ENCODE peak calls at places on chromosomes 4 and X, in ten cellular contexts. V, Y, D, N, X, A, S, O, C and W are unnamed samples.

GRCh38 chr4:189659302-189659701 is 281.4 kb upstream of the FRG1 start:
- DNase-seq in V (no peak), Y (no peak), D (no peak), N (no peak), X (no peak), A (no peak), S (no peak), O (no peak), C (no peak), W (no peak)

GRCh38 chrX:107935200-107935599 is 47.0 kb downstream of the TEX13B start:
- DNase-seq in V (no peak), Y (peak; percentile 5), D (no peak), N (no peak), X (no peak), A (peak; percentile 8), S (no peak), O (no peak), C (peak; percentile 5), W (no peak)

GRCh38 chrX:18194688-18195087 is 26.0 kb downstream of the BEND2 start:
- DNase-seq in V (no peak), Y (no peak), D (no peak), N (no peak), X (no peak), A (no peak), S (no peak), O (no peak), C (no peak), W (no peak)

GRCh38 chr4:119111296-119111695 is 24.3 kb upstream of the MYOZ2 start:
- DNase-seq in V (no peak), Y (no peak), D (no peak), N (no peak), X (no peak), A (no peak), S (no peak), O (no peak), C (no peak), W (no peak)

GRCh38 chr4:2339458-2340271 is 77.8 kb upstream of the MXD4 start:
- DNase-seq in V (peak; percentile 45), Y (no peak), D (no peak), N (no peak), X (no peak), A (no peak), S (peak; percentile 19), O (peak; percentile 53), C (no peak), W (no peak)

GRCh38 chr4:89657931-89658700 is 178.8 kb downstream of the SNCA start:
- DNase-seq in V (no peak), Y (peak; percentile 61), D (no peak), N (peak; percentile 13), X (peak; percentile 10), A (peak; percentile 9), S (no peak), O (no peak), C (peak; percentile 46), W (peak; percentile 29)

GRCh38 chr4:42519803-42520417 is 122.6 kb downstream of the SHISA3 start:
- DNase-seq in V (no peak), Y (peak; percentile 73), D (peak; percentile 66), N (peak; percentile 66), X (peak; percentile 25), A (peak; percentile 47), S (no peak), O (no peak), C (peak; percentile 48), W (no peak)

GRCh38 chrX:37509349-37509748 is 62.1 kb upstream of the LANCL3 start:
- DNase-seq in V (no peak), Y (peak; percentile 5), D (no peak), N (peak; percentile 31), X (no peak), A (peak; percentile 6), S (no peak), O (no peak), C (no peak), W (no peak)

GRCh38 chr4:88112856-88113255 is 45.6 kb downstream of the ABCG2 start:
- DNase-seq in V (no peak), Y (no peak), D (no peak), N (no peak), X (no peak), A (no peak), S (no peak), O (no peak), C (no peak), W (no peak)

GRCh38 chr4:25937801-25938200 is 23.8 kb downstream of the SMIM20 start:
- DNase-seq in V (no peak), Y (no peak), D (no peak), N (no peak), X (no peak), A (no peak), S (no peak), O (no peak), C (peak; percentile 49), W (no peak)

GRCh38 chr4:25941441-25941840 is 27.4 kb downstream of the SMIM20 start:
- DNase-seq in V (no peak), Y (no peak), D (no peak), N (no peak), X (no peak), A (no peak), S (no peak), O (no peak), C (peak; percentile 20), W (no peak)

GRCh38 chr4:25936696-25937095 is 22.7 kb downstream of the SMIM20 start:
- DNase-seq in V (no peak), Y (no peak), D (no peak), N (no peak), X (no peak), A (no peak), S (no peak), O (no peak), C (no peak), W (no peak)

GRCh38 chr4:25938251-25939186 is 24.5 kb downstream of the SMIM20 start:
- DNase-seq in V (no peak), Y (no peak), D (peak; percentile 14), N (no peak), X (no peak), A (peak; percentile 42), S (no peak), O (no peak), C (peak; percentile 77), W (peak; percentile 61)

DNA sequence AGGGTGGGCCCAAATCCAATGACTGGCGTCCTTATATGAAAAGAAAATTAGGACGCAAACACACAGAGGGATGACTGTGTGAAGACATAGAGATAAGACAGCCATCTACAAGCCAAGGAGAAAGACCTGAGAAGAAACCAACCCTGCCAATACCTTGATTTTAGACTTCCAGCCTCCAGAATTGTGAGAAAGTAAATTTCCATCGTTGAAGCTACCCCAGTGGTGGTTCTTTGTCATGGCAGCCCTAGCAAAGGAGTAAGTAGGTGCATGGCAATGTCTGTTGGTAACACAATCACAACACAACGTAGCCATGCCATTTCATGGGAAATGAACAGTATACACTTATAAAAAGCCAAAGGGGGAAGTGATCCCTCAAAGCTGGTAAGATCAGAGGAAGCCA is 25.3 kb downstream of the SMIM20 start:
- DNase-seq in V (no peak), Y (peak; percentile 21), D (no peak), N (no peak), X (no peak), A (no peak), S (no peak), O (no peak), C (no peak), W (no peak)
- TF ChIP-seq CTCF in V (no peak), Y (peak; percentile 38), D (no peak), N (peak; percentile 4), X (no peak), A (peak; percentile 26), S (no peak), O (no peak), C (no peak), W (peak; percentile 11)

GRCh38 chrX:153609917-153610833 is 11.2 kb upstream of the CCNQ start:
- DNase-seq in V (peak; percentile 91), Y (peak; percentile 82), D (peak; percentile 77), N (peak; percentile 79), X (peak; percentile 88), A (peak; percentile 20), S (peak; percentile 62), O (peak; percentile 93), C (peak; percentile 65), W (peak; percentile 71)
- H3K4me3 ChIP-seq in V (peak overlapping the region; percentile 7), Y (peak overlapping the region; percentile 51), D (no peak overlapping the region), N (peak overlapping the region; percentile 33), X (peak overlapping the region; percentile 35), A (peak overlapping the region; percentile 34), S (no peak overlapping the region), O (peak overlapping the region; percentile 34), C (peak overlapping the region; percentile 24), W (peak overlapping the region; percentile 40)

GRCh38 chrX:153929576-153929975 is 3.5 kb upstream of the ARHGAP4 start:
- DNase-seq in V (no peak), Y (no peak), D (no peak), N (no peak), X (no peak), A (no peak), S (no peak), O (peak; percentile 78), C (no peak), W (no peak)

GRCh38 chrX:153928846-153929245 is 2.8 kb upstream of the ARHGAP4 start:
- DNase-seq in V (no peak), Y (no peak), D (no peak), N (no peak), X (no peak), A (no peak), S (no peak), O (peak; percentile 72), C (no peak), W (no peak)

GRCh38 chrX:153931748-153932147 is 3.1 kb downstream of the NAA10 start:
- DNase-seq in V (no peak), Y (no peak), D (no peak), N (no peak), X (no peak), A (no peak), S (no peak), O (peak; percentile 73), C (no peak), W (no peak)

GRCh38 chrX:153931151-153931550 is 3.7 kb downstream of the NAA10 start:
- DNase-seq in V (no peak), Y (no peak), D (no peak), N (no peak), X (no peak), A (no peak), S (no peak), O (peak; percentile 75), C (no peak), W (no peak)

GRCh38 chrX:153930011-153930910 is 4.2 kb upstream of the ARHGAP4 start:
- DNase-seq in V (no peak), Y (no peak), D (no peak), N (no peak), X (no peak), A (no peak), S (no peak), O (peak; percentile 80), C (no peak), W (no peak)
- H3K27me3 ChIP-seq in V (no peaks in the 10 kb centered on the region), Y (no peaks in the 10 kb centered on the region), D (no peaks in the 10 kb centered on the region), N (no peaks in the 10 kb centered on the region), X (no peaks in the 10 kb centered on the region), A (no peaks in the 10 kb centered on the region), S (no peaks in the 10 kb centered on the region), O (no peaks in the 10 kb centered on the region), C (no peaks in the 10 kb centered on the region), W (no peaks in the 10 kb centered on the region)

GRCh38 chrX:17009856-17010650 is 63.6 kb downstream of the REPS2 start:
- DNase-seq in V (no peak), Y (no peak), D (peak; percentile 56), N (no peak), X (no peak), A (no peak), S (no peak), O (no peak), C (no peak), W (no peak)

GRCh38 chrX:17005712-17006372 is 59.4 kb downstream of the REPS2 start:
- DNase-seq in V (no peak), Y (no peak), D (no peak), N (no peak), X (no peak), A (no peak), S (no peak), O (no peak), C (no peak), W (no peak)

GRCh38 chrX:17007134-17007768 is 60.8 kb downstream of the REPS2 start:
- DNase-seq in V (no peak), Y (peak; percentile 44), D (peak; percentile 28), N (peak; percentile 23), X (peak; percentile 36), A (no peak), S (no peak), O (no peak), C (no peak), W (no peak)
- TF ChIP-seq CTCF in V (peak; percentile 12), Y (peak; percentile 51), D (peak; percentile 37), N (peak; percentile 33), X (peak; percentile 53), A (peak; percentile 67), S (no peak), O (peak; percentile 18), C (no peak), W (peak; percentile 28)